ENCODE peak calls at places on chromosomes 3 and 15, in six cellular contexts. F is Calu3; T is GM12865; S is left ventricle myocardium inferior; Y is AG08395; A is stimulated activated CD4-positive, alpha-beta T cell treated with anti-CD3 and anti-CD28 coated beads, Interleukin-1b, Interleukin-23, amount 100 ng/mL, for 4 hours. I is an unnamed sample.
A peak's percentile ranks its signal among the peaks of the same experiment; 100 is the strongest.

GRCh38 chr3:151593923-151594322 is 133.1 kb upstream of the IGSF10 start:
- DNase-seq in F (no peak), T (no peak), S (no peak), Y (peak; percentile 36), A (no peak), I (no peak)

GRCh38 chr3:160395297-160395696 is 3.7 kb downstream of the IFT80 start:
- DNase-seq in F (peak; percentile 32), T (no peak), S (no peak), Y (peak; percentile 68), A (no peak), I (no peak)

GRCh38 chr15:73632670-73633058 is 525 bp downstream of the NPTN start:
- DNase-seq in F (no peak), T (peak; percentile 31), S (peak; percentile 31), Y (no peak), A (no peak), I (no peak)

GRCh38 chr3:13851091-13851849 is 28.6 kb downstream of the WNT7A start:
- DNase-seq in F (no peak), T (no peak), S (no peak), Y (no peak), A (no peak), I (no peak)

GRCh38 chr3:178971614-178972013 is 100.0 kb downstream of the ZMAT3 start:
- DNase-seq in F (peak; percentile 39), T (peak; percentile 5), S (no peak), Y (no peak), A (no peak), I (no peak)

GRCh38 chr3:52004158-52004787 is 8.6 kb upstream of the RPL29 start:
- DNase-seq in F (no peak), T (peak; percentile 62), S (peak; percentile 67), Y (peak; percentile 62), A (no peak), I (no peak)

GRCh38 chr15:66565731-66566130 is at the start of gene LCTL:
- DNase-seq in F (peak; percentile 25), T (no peak), S (no peak), Y (peak; percentile 58), A (no peak), I (no peak)

GRCh38 chr3:29381595-29381994 is 100.7 kb downstream of the RBMS3 start:
- DNase-seq in F (no peak), T (no peak), S (no peak), Y (no peak), A (no peak), I (no peak)

GRCh38 chr3:181707980-181708379 is 3.7 kb upstream of the SOX2 start:
- DNase-seq in F (no peak), T (no peak), S (no peak), Y (no peak), A (no peak), I (no peak)

GRCh38 chr3:184584001-184584891 is 22.7 kb downstream of the EPHB3 start:
- DNase-seq in F (no peak), T (no peak), S (peak; percentile 16), Y (no peak), A (no peak), I (no peak)

I was measured in activated B cell treated with CpG ODN at 0.5 μM for 24 hours.